ENCODE peak calls at places on chromosome 1, in nine cellular contexts. G is mucosa of descending colon; C is skeletal muscle cell; D is stimulated activated CD8-positive, alpha-beta memory T cell treated with anti-CD3 and anti-CD28 coated beads, Interleukin-12 subunit alpha, Interleukin-12 subunit beta, amount 100 ng/mL, for 4 hours; E is head of caudate nucleus; U is iris pigment epithelial cell; H is fibroblast of lung; T is ecto neural progenitor cell; V is 8988T. P is an unnamed sample.

GRCh38 chr1:116847688-116848531 is 61.8 kb upstream of the PTGFRN start:
- DNase-seq in G (no peak), C (no peak), D (no peak), E (no peak), U (peak), H (peak), T (no peak), V (no peak), P (no peak)

GRCh38 chr1:212181015-212181891 is 104.0 kb upstream of the PPP2R5A start:
- DNase-seq in G (no peak), C (no peak), D (no peak), E (no peak), U (no peak), H (no peak), T (no peak), V (no peak), P (no peak)

GRCh38 chr1:47514229-47514628 is 76.4 kb downstream of the FOXD2 start:
- DNase-seq in G (no peak), C (no peak), D (no peak), E (no peak), U (no peak), H (no peak), T (no peak), V (no peak), P (no peak)

GRCh38 chr1:15323989-15324866 is 77.2 kb downstream of the FHAD1 start:
- DNase-seq in G (no peak), C (no peak), D (no peak), E (no peak), U (no peak), H (no peak), T (no peak), V (no peak), P (no peak)

GRCh38 chr1:245888809-245889208 is 618.3 kb downstream of the SMYD3 start:
- DNase-seq in G (no peak), C (no peak), D (no peak), E (no peak), U (peak), H (peak), T (no peak), V (no peak), P (peak)

GRCh38 chr1:31952825-31953220 is 14.7 kb upstream of the PTP4A2 start:
- DNase-seq in G (no peak), C (no peak), D (no peak), E (no peak), U (no peak), H (no peak), T (no peak), V (no peak), P (no peak)

GRCh38 chr1:211329764-211330201 is 3.1 kb downstream of the TRAF5 start:
- DNase-seq in G (no peak), C (no peak), D (no peak), E (no peak), U (no peak), H (no peak), T (no peak), V (no peak), P (no peak)

GRCh38 chr1:201531551-201532425 is 7.1 kb upstream of the NAV1 start:
- DNase-seq in G (no peak), C (peak), D (no peak), E (no peak), U (no peak), H (no peak), T (no peak), V (no peak), P (peak)